ENCODE peak calls at places on chromosomes 4 and X, in ten cellular contexts. D is CD8-positive, alpha-beta T cell; P is right cardiac atrium; S is stomach; G is body of pancreas; M is colonic mucosa; C is SK-N-SH; V is AG10803; E is AG09309; U is suprapubic skin. I is an unnamed sample.

GRCh38 chrX:119187298-119187697 is 48.8 kb upstream of the PGRMC1 start:
- DNase-seq in M (no peak), V (no peak), U (no peak), S (no peak), G (no peak), D (no peak), E (no peak), P (no peak), C (no peak), I (no peak)

GRCh38 chrX:23390979-23391378 is 56.3 kb downstream of the PTCHD1 start:
- DNase-seq in U (no peak), D (no peak), V (no peak), M (no peak), C (no peak), G (no peak), E (no peak), S (no peak), P (no peak), I (no peak)

GRCh38 chr4:105560488-105560887 is 8.1 kb downstream of the ARHGEF38 start:
- DNase-seq in V (no peak), S (no peak), G (no peak), P (no peak), C (no peak), E (no peak), U (no peak), D (no peak), M (no peak), I (no peak)

GRCh38 chrX:149950681-149951080 is 12.4 kb upstream of the EOLA2 start:
- DNase-seq in C (peak), P (no peak), V (peak), E (peak), S (no peak), G (no peak), M (peak), U (no peak), D (peak), I (peak)

GRCh38 chr4:72468904-72469502 is 100.0 kb downstream of the ADAMTS3 start:
- DNase-seq in D (no peak), G (no peak), C (no peak), U (no peak), V (peak), E (no peak), M (no peak), S (no peak), P (no peak), I (no peak)

GRCh38 chr4:182495986-182496385 is 252.8 kb downstream of the TENM3 start:
- DNase-seq in D (no peak), C (no peak), E (no peak), M (no peak), U (no peak), G (no peak), V (no peak), S (no peak), P (no peak), I (no peak)

GRCh38 chr4:95267081-95267480 is 281.7 kb downstream of the UNC5C start:
- DNase-seq in S (no peak), M (no peak), V (peak), E (no peak), G (no peak), D (no peak), C (no peak), U (no peak), P (no peak), I (no peak)

GRCh38 chr4:4461850-4462249 is 74.9 kb downstream of the NSG1 start:
- DNase-seq in V (no peak), S (peak), D (peak), U (no peak), G (no peak), E (no peak), P (no peak), C (peak), M (no peak), I (peak)

GRCh38 chr4:106522839-106523238 is 154.3 kb upstream of the GIMD1 start:
- DNase-seq in S (no peak), P (no peak), D (no peak), M (no peak), V (peak), G (no peak), U (no peak), C (peak), E (no peak), I (no peak)

GRCh38 chrX:3426552-3426951 is 80.1 kb upstream of the MXRA5 start:
- DNase-seq in V (no peak), U (no peak), G (no peak), S (no peak), D (no peak), M (no peak), P (no peak), E (no peak), C (no peak), I (no peak)

GRCh38 chr4:148810461-148810860 is 368.2 kb upstream of the NR3C2 start:
- DNase-seq in S (no peak), E (no peak), C (no peak), G (no peak), V (no peak), U (no peak), M (no peak), D (no peak), P (no peak), I (no peak)

DNA sequence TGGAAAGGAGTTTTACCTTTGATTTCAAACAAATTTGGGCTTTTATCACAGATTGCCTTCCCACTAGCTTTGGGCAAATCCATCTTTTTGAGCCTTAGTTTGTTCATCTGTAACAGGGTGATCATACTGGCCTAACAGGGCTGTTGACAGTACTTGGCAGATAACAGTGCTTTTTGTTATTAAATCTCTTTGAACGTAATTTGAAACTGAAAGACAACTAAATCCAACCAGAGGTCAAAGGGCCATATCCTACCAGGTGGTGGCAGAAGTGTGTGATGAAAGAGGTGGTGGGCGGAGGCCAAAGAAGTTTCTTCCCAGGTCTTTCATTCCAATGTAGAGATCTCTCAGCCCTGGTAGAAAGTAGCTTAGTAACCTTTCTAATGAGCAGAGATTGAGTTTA is 35.2 kb upstream of the TADA2B start:
- DNase-seq in S (no peak), M (no peak), V (no peak), P (no peak), U (no peak), G (no peak), E (no peak), D (no peak), C (no peak), I (no peak)
- H3K4me3 ChIP-seq in S (no peak), M (no peak), V (no peak), P (no peak), U (no peak), G (no peak), E (no peak), D (no peak), C (no peak), I (no peak)

GRCh38 chrX:130264573-130264972 is 4.1 kb downstream of the ZNF280C start:
- DNase-seq in G (no peak), D (no peak), P (no peak), C (no peak), M (no peak), E (no peak), S (no peak), V (no peak), U (no peak), I (no peak)

GRCh38 chrX:130263016-130263415 is 5.7 kb downstream of the ZNF280C start:
- DNase-seq in M (no peak), P (no peak), C (no peak), D (no peak), E (no peak), S (no peak), V (peak), G (no peak), U (no peak), I (no peak)

GRCh38 chrX:130268500-130269170 is at the start of gene ZNF280C:
- DNase-seq in V (peak), P (peak), U (peak), M (peak), D (peak), C (peak), E (peak), S (peak), G (peak), I (peak)
- H3K4me3 ChIP-seq in V (peak), P (peak), U (peak), M (peak), D (peak), C (peak), E (peak), S (peak), G (peak), I (peak)

GRCh38 chr4:2059726-2060577 is 825 bp downstream of the NAT8L start:
- DNase-seq in S (no peak), D (no peak), P (no peak), U (no peak), V (no peak), E (no peak), M (no peak), G (no peak), C (peak), I (no peak)
- H3K4me3 ChIP-seq in S (peak), D (no peak), P (peak), U (peak), V (no peak), E (no peak), M (no peak), G (no peak), C (no peak), I (peak)

GRCh38 chr4:78648639-78649363 is 97.2 kb downstream of the ANXA3 start:
- DNase-seq in U (no peak), D (no peak), M (no peak), S (no peak), C (no peak), G (no peak), V (no peak), P (no peak), E (no peak), I (no peak)
- H3K4me3 ChIP-seq in U (no peak), D (no peak), M (no peak), S (no peak), C (no peak), G (no peak), V (no peak), P (no peak), E (no peak), I (no peak)

DNA sequence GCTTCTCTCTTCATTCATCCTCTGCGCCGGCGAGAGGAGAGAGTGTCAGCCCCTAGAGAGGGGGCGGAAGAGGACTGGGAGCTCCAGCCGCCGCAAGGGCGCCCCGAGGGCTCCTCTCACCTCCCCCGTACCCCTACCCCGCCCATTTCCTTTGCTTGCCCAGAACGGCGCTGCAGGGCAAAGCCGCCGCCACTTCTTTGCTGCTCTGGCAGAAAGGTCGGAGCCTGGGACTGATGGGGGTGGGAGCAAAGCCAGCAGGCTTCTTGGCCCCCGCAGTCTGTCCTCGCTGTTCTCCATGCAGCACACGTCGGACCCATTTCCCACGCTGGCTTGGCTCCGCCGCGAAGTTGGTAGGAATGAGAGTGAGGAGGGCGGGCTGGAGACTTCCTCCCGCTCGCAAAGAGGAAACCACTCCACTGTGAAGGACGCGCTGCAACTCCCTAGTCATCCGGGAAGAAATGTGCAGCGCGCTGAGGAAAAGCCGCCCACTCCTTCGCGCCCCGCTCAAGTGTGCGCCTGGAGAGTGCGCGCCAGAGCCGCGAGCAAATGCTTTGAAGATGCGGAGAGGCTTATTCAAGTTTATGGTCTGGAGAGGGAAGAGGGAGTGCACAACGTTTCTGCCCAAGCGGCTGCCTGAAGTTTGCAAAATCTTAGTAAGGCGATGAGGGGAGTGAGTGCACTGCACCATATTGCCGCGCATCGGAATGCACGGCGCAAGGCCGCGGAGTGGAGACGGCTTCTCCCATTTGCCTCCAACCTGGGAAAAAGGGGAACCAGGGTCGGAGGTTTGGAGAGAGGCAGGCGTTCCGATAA is 2.8 kb upstream of the PCDH7 start:
- DNase-seq in S (peak), V (peak), M (peak), U (no peak), P (peak), G (no peak), D (no peak), E (no peak), C (peak), I (peak)
- H3K4me3 ChIP-seq in S (peak), V (peak), M (peak), U (peak), P (peak), G (peak), D (peak), E (peak), C (peak), I (peak)

GRCh38 chrX:18897611-18898010 is 86.3 kb downstream of the PHKA2 start:
- DNase-seq in E (no peak), U (no peak), P (no peak), D (no peak), G (no peak), C (no peak), M (no peak), V (no peak), S (no peak), I (no peak)

GRCh38 chrX:18893536-18893935 is 90.4 kb downstream of the PHKA2 start:
- DNase-seq in D (no peak), E (no peak), V (no peak), C (no peak), P (no peak), S (no peak), G (no peak), U (no peak), M (no peak), I (no peak)

GRCh38 chrX:18896680-18897544 is 87.0 kb downstream of the PHKA2 start:
- DNase-seq in U (no peak), C (no peak), D (no peak), M (no peak), P (no peak), E (no peak), V (no peak), S (no peak), G (no peak), I (no peak)

GRCh38 chrX:18894156-18894555 is 89.8 kb downstream of the PHKA2 start:
- DNase-seq in U (no peak), E (no peak), M (no peak), C (no peak), V (no peak), D (no peak), P (peak), G (no peak), S (no peak), I (no peak)

GRCh38 chrX:18895157-18895952 is 88.6 kb downstream of the PHKA2 start:
- DNase-seq in D (no peak), P (peak), V (peak), S (no peak), G (no peak), M (no peak), E (no peak), U (no peak), C (peak), I (no peak)
- H3K4me3 ChIP-seq in D (no peak), P (no peak), V (no peak), S (no peak), G (no peak), M (no peak), E (no peak), U (no peak), C (no peak), I (no peak)

GRCh38 chrX:155022587-155022986 is at the start of gene F8:
- DNase-seq in M (no peak), V (no peak), C (no peak), S (no peak), E (no peak), P (no peak), U (no peak), G (no peak), D (no peak), I (no peak)

GRCh38 chrX:155023907-155024833 is 1.6 kb upstream of the F8 start:
- DNase-seq in P (no peak), M (no peak), G (no peak), E (no peak), C (no peak), S (no peak), U (no peak), V (no peak), D (no peak), I (no peak)

GRCh38 chrX:155026420-155026726 is 271 bp upstream of the FUNDC2 start:
- DNase-seq in V (no peak), C (no peak), G (no peak), M (no peak), S (no peak), D (no peak), U (no peak), E (no peak), P (no peak), I (no peak)

GRCh38 chrX:155020591-155020990 is 1.9 kb downstream of the F8 start:
- DNase-seq in G (no peak), P (no peak), C (no peak), E (no peak), V (no peak), S (no peak), M (no peak), U (no peak), D (no peak), I (no peak)
- H3K4me3 ChIP-seq in G (no peak), P (peak), C (no peak), E (no peak), V (no peak), S (no peak), M (no peak), U (no peak), D (no peak), I (no peak)

GRCh38 chr4:74111576-74111975 is 12.6 kb upstream of the CXCL2 start:
- DNase-seq in G (no peak), P (no peak), C (no peak), E (no peak), S (no peak), V (no peak), D (no peak), M (no peak), U (no peak), I (no peak)

GRCh38 chr4:74108457-74109115 is 9.6 kb upstream of the CXCL2 start:
- DNase-seq in U (no peak), C (no peak), V (no peak), M (no peak), P (no peak), S (no peak), E (no peak), G (no peak), D (no peak), I (no peak)

GRCh38 chr4:74110670-74111069 is 11.7 kb upstream of the CXCL2 start:
- DNase-seq in P (no peak), E (no peak), D (no peak), C (no peak), U (no peak), G (no peak), S (no peak), M (no peak), V (no peak), I (no peak)

GRCh38 chr4:74109894-74110605 is 11.1 kb upstream of the CXCL2 start:
- DNase-seq in V (peak), D (no peak), G (no peak), U (no peak), E (peak), C (no peak), S (no peak), P (no peak), M (no peak), I (no peak)

GRCh38 chr4:74109116-74109791 is 10.3 kb upstream of the CXCL2 start:
- DNase-seq in V (peak), S (no peak), U (no peak), M (peak), P (peak), D (no peak), G (peak), E (peak), C (no peak), I (no peak)
- H3K4me3 ChIP-seq in V (no peak), S (no peak), U (no peak), M (no peak), P (no peak), D (no peak), G (no peak), E (no peak), C (peak), I (no peak)

DNA sequence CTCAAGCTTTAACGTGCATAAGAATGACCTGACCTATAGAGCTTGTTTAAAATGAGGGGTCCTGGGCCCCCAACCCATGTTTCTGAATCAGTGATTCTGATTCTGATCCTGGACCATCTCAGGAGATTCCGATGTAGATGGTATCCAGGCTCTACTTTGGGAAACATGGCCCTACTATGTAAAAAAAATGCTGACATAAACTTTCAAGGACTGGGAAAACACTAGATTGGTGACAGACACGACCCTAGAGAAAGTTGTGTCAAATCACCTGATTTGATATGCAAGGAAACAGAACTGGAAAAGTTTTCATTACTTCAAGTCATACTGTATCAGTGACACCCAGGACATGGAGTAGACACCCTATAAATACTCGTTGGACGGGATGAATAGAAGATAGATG is 328.5 kb downstream of the HNRNPD start:
- DNase-seq in C (no peak), P (no peak), U (no peak), G (no peak), E (no peak), V (no peak), D (no peak), M (no peak), S (no peak), I (no peak)
- H3K4me3 ChIP-seq in C (no peak), P (no peak), U (no peak), G (no peak), E (no peak), V (no peak), D (no peak), M (no peak), S (no peak), I (no peak)